ENCODE peak calls at places on chromosomes 5 and 9, in six cellular contexts. One of them, this sample, is unnamed.
A peak's percentile ranks its signal among the peaks of the same experiment; 100 is the strongest.

GRCh38 chr9:98867434-98868168 is 60.1 kb downstream of the GALNT12 start:
- DNase-seq in neuronal stem cell: no peak
- DNase-seq in H9: no peak
- DNase-seq in mesendoderm: peak; percentile 49
- DNase-seq in trophoblast cell: no peak
- DNase-seq in IMR-90: peak; percentile 92
- DNase-seq in this sample: peak; percentile 88

GRCh38 chr9:4048441-4048840 is 251.4 kb downstream of the GLIS3 start:
- DNase-seq in IMR-90: peak; percentile 64
- DNase-seq in neuronal stem cell: no peak
- DNase-seq in mesendoderm: peak; percentile 59
- DNase-seq in H9: no peak
- DNase-seq in trophoblast cell: no peak
- DNase-seq in this sample: peak; percentile 49

GRCh38 chr5:95080456-95080855 is 204.4 kb downstream of the MCTP1 start:
- DNase-seq in H9: no peak
- DNase-seq in trophoblast cell: no peak
- DNase-seq in mesendoderm: no peak
- DNase-seq in neuronal stem cell: no peak
- DNase-seq in IMR-90: no peak
- DNase-seq in this sample: peak; percentile 22

GRCh38 chr5:167634432-167634831 is 657.0 kb upstream of the WWC1 start:
- DNase-seq in neuronal stem cell: no peak
- DNase-seq in trophoblast cell: no peak
- DNase-seq in mesendoderm: no peak
- DNase-seq in H9: no peak
- DNase-seq in IMR-90: peak; percentile 74
- DNase-seq in this sample: peak; percentile 92

GRCh38 chr5:13354611-13355010 is 589.9 kb downstream of the DNAH5 start:
- DNase-seq in trophoblast cell: no peak
- DNase-seq in IMR-90: no peak
- DNase-seq in neuronal stem cell: no peak
- DNase-seq in H9: no peak
- DNase-seq in mesendoderm: no peak
- DNase-seq in this sample: no peak

GRCh38 chr5:124111886-124112285 is 599.9 kb downstream of the CSNK1G3 start:
- DNase-seq in neuronal stem cell: no peak
- DNase-seq in trophoblast cell: peak; percentile 79
- DNase-seq in IMR-90: peak; percentile 11
- DNase-seq in H9: no peak
- DNase-seq in mesendoderm: no peak
- DNase-seq in this sample: peak; percentile 10

GRCh38 chr9:108322326-108323098 is 533.3 kb downstream of the ACTL7B start:
- DNase-seq in H9: no peak
- DNase-seq in neuronal stem cell: no peak
- DNase-seq in trophoblast cell: no peak
- DNase-seq in IMR-90: no peak
- DNase-seq in mesendoderm: no peak
- DNase-seq in this sample: peak; percentile 6

GRCh38 chr5:36982146-36982545 is 105.6 kb downstream of the NIPBL start:
- DNase-seq in mesendoderm: no peak
- DNase-seq in neuronal stem cell: no peak
- DNase-seq in H9: no peak
- DNase-seq in IMR-90: peak; percentile 74
- DNase-seq in trophoblast cell: peak; percentile 6
- DNase-seq in this sample: no peak

GRCh38 chr9:128358861-128359260 is 12.3 kb upstream of the URM1 start:
- DNase-seq in trophoblast cell: no peak
- DNase-seq in mesendoderm: no peak
- DNase-seq in H9: no peak
- DNase-seq in neuronal stem cell: no peak
- DNase-seq in IMR-90: no peak
- DNase-seq in this sample: no peak

GRCh38 chr9:5230554-5230953 is 665 bp upstream of the INSL4 start:
- DNase-seq in mesendoderm: peak; percentile 1
- DNase-seq in neuronal stem cell: no peak
- DNase-seq in trophoblast cell: peak; percentile 64
- DNase-seq in IMR-90: no peak
- DNase-seq in H9: no peak
- DNase-seq in this sample: no peak

GRCh38 chr9:85417674-85418073 is 324.1 kb downstream of the AGTPBP1 start:
- DNase-seq in trophoblast cell: no peak
- DNase-seq in H9: no peak
- DNase-seq in mesendoderm: no peak
- DNase-seq in neuronal stem cell: no peak
- DNase-seq in IMR-90: no peak
- DNase-seq in this sample: no peak

GRCh38 chr9:1922026-1922425 is 93.1 kb upstream of the SMARCA2 start:
- DNase-seq in trophoblast cell: no peak
- DNase-seq in H9: peak; percentile 44
- DNase-seq in mesendoderm: peak; percentile 39
- DNase-seq in neuronal stem cell: no peak
- DNase-seq in IMR-90: no peak
- DNase-seq in this sample: no peak

GRCh38 chr5:39178171-39178570 is 41.2 kb downstream of the FYB1 start:
- DNase-seq in trophoblast cell: no peak
- DNase-seq in IMR-90: peak; percentile 65
- DNase-seq in neuronal stem cell: no peak
- DNase-seq in mesendoderm: no peak
- DNase-seq in H9: no peak
- DNase-seq in this sample: no peak

GRCh38 chr5:156715287-156715686 is 134.8 kb upstream of the PPP1R2B start:
- DNase-seq in mesendoderm: no peak
- DNase-seq in IMR-90: no peak
- DNase-seq in trophoblast cell: no peak
- DNase-seq in H9: no peak
- DNase-seq in neuronal stem cell: no peak
- DNase-seq in this sample: no peak

GRCh38 chr5:74141053-74141452 is 499.5 kb downstream of the ENC1 start:
- DNase-seq in H9: no peak
- DNase-seq in trophoblast cell: no peak
- DNase-seq in mesendoderm: no peak
- DNase-seq in IMR-90: peak; percentile 79
- DNase-seq in neuronal stem cell: no peak
- DNase-seq in this sample: no peak

GRCh38 chr5:6732634-6733410 is 19.6 kb downstream of the TENT4A start:
- DNase-seq in mesendoderm: no peak
- DNase-seq in trophoblast cell: no peak
- DNase-seq in H9: no peak
- DNase-seq in neuronal stem cell: no peak
- DNase-seq in IMR-90: peak; percentile 79
- DNase-seq in this sample: peak; percentile 80

GRCh38 chr5:142913728-142914338 is 143.7 kb downstream of the ARHGAP26 start:
- DNase-seq in mesendoderm: peak; percentile 57
- DNase-seq in trophoblast cell: peak; percentile 24
- DNase-seq in H9: no peak
- DNase-seq in IMR-90: no peak
- DNase-seq in neuronal stem cell: no peak
- DNase-seq in this sample: no peak

GRCh38 chr5:133831506-133832224 is 136.8 kb downstream of the C5orf15 start:
- DNase-seq in mesendoderm: peak; percentile 73
- DNase-seq in neuronal stem cell: no peak
- DNase-seq in IMR-90: peak; percentile 9
- DNase-seq in H9: no peak
- DNase-seq in trophoblast cell: no peak
- DNase-seq in this sample: peak; percentile 6

GRCh38 chr9:137298983-137299521 is 3.0 kb downstream of the NRARP start:
- DNase-seq in H9: peak; percentile 60
- DNase-seq in trophoblast cell: no peak
- DNase-seq in IMR-90: no peak
- DNase-seq in mesendoderm: no peak
- DNase-seq in neuronal stem cell: no peak
- DNase-seq in this sample: no peak

GRCh38 chr9:38417003-38417965 is 7.0 kb downstream of the IGFBPL1 start:
- DNase-seq in mesendoderm: peak; percentile 78
- DNase-seq in IMR-90: no peak
- DNase-seq in trophoblast cell: peak; percentile 40
- DNase-seq in neuronal stem cell: no peak
- DNase-seq in H9: peak; percentile 80
- DNase-seq in this sample: peak; percentile 13

GRCh38 chr5:137667341-137667740 is 68.5 kb downstream of the KLHL3 start:
- DNase-seq in IMR-90: peak; percentile 26
- DNase-seq in mesendoderm: no peak
- DNase-seq in trophoblast cell: no peak
- DNase-seq in H9: no peak
- DNase-seq in neuronal stem cell: no peak
- DNase-seq in this sample: no peak

GRCh38 chr9:83451308-83451707 is 86.9 kb downstream of the FRMD3 start:
- DNase-seq in IMR-90: no peak
- DNase-seq in H9: no peak
- DNase-seq in mesendoderm: peak; percentile 92
- DNase-seq in neuronal stem cell: no peak
- DNase-seq in trophoblast cell: peak; percentile 96
- DNase-seq in this sample: no peak

GRCh38 chr5:173056783-173057061 is 570 bp downstream of the CREBRF start:
- DNase-seq in trophoblast cell: no peak
- DNase-seq in H9: no peak
- DNase-seq in mesendoderm: no peak
- DNase-seq in IMR-90: no peak
- DNase-seq in neuronal stem cell: no peak
- DNase-seq in this sample: no peak

DNA sequence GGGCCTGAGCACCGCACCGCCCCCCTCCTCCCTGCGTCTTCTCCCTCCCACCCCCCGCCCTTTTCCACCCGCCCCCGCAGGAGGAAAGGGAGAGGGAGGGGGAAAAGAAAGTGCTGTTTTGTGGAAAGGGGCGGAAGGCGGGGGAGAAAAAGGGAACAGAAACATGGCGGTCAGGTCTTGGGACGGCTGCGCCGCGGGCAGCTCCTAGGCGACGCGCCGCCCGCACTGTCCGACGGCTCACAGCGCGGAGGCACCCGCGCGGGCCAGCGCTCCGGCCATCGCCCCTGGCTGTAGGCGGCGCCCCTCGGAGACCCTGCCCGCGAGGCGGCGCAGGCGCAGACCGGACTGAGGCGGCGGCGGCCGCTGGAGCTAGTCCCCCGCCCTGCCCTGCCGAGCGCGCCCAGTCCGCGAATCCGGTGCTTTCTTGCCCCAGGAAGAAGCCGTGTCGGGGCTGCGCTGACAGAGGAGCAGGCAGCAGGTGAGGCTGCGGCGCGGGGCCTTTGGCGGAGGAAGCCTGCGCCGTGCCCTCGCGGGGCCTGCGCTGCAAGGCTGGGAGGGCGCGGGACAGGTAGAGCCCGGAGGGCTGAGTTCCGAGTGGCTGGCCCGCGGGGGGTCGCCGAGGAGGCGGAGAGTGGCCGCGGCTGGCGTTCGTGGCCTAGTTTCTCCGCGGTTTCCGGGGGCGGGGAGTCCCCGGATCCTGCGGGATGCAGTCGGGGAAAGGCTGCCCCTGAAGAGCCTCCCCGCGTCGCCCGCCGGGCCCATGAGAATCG is at the start of gene DENND4C:
- DNase-seq in neuronal stem cell: peak; percentile 93
- DNase-seq in H9: peak; percentile 93
- DNase-seq in IMR-90: peak; percentile 78
- DNase-seq in trophoblast cell: peak; percentile 95
- DNase-seq in mesendoderm: peak; percentile 94
- DNase-seq in this sample: peak; percentile 86
- H3K4ac ChIP-seq in neuronal stem cell: peak within 1 kb of the TSS; percentile 66
- H3K4ac ChIP-seq in H9: no peak within 1 kb of the TSS
- H3K4ac ChIP-seq in IMR-90: peak within 1 kb of the TSS; percentile 78
- H3K4ac ChIP-seq in trophoblast cell: peak within 1 kb of the TSS; percentile 87
- H3K4ac ChIP-seq in mesendoderm: peak within 1 kb of the TSS; percentile 72
- H3K4ac ChIP-seq in this sample: peak within 1 kb of the TSS; percentile 88

GRCh38 chr5:109743041-109743531 is 53.4 kb downstream of the MAN2A1 start:
- DNase-seq in neuronal stem cell: no peak
- DNase-seq in mesendoderm: peak; percentile 86
- DNase-seq in trophoblast cell: no peak
- DNase-seq in IMR-90: no peak
- DNase-seq in H9: no peak
- DNase-seq in this sample: peak; percentile 39
- H3K4ac ChIP-seq in neuronal stem cell: no peak overlapping the region
- H3K4ac ChIP-seq in mesendoderm: peak overlapping the region; percentile 91
- H3K4ac ChIP-seq in trophoblast cell: no peak overlapping the region
- H3K4ac ChIP-seq in IMR-90: peak overlapping the region; percentile 94
- H3K4ac ChIP-seq in H9: no peak overlapping the region
- H3K4ac ChIP-seq in this sample: peak overlapping the region; percentile 44

DNA sequence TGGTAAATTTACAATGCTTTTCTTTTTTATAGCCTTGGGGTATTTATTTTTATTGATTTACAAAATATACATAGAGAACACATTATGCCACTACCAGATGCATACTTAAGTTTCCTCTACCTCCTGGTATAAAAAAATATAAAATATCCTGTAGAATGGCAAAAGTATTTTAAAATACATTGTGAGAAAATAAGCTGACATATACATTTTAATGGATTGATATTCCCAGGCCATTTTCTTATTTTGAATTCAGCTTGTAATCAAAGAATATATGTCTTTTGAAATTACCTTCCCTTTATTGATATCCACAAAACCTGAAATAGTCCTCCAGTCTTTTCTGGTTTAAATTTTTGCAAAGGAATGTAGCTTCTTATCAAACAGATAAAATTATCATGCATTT is 923.9 kb downstream of the CDH18 start:
- DNase-seq in mesendoderm: no peak
- DNase-seq in IMR-90: no peak
- DNase-seq in H9: no peak
- DNase-seq in neuronal stem cell: no peak
- DNase-seq in trophoblast cell: no peak
- DNase-seq in this sample: no peak
- H3K4ac ChIP-seq in mesendoderm: no peak overlapping the region
- H3K4ac ChIP-seq in IMR-90: no peak overlapping the region
- H3K4ac ChIP-seq in H9: no peak overlapping the region
- H3K4ac ChIP-seq in neuronal stem cell: no peak overlapping the region
- H3K4ac ChIP-seq in trophoblast cell: no peak overlapping the region
- H3K4ac ChIP-seq in this sample: no peak overlapping the region

GRCh38 chr9:89536145-89536574 is 38.2 kb upstream of the SEMA4D start:
- DNase-seq in trophoblast cell: no peak
- DNase-seq in mesendoderm: no peak
- DNase-seq in IMR-90: no peak
- DNase-seq in neuronal stem cell: no peak
- DNase-seq in H9: no peak
- DNase-seq in this sample: no peak

GRCh38 chr9:89534464-89534863 is 36.6 kb upstream of the SEMA4D start:
- DNase-seq in IMR-90: no peak
- DNase-seq in neuronal stem cell: no peak
- DNase-seq in trophoblast cell: no peak
- DNase-seq in H9: no peak
- DNase-seq in mesendoderm: no peak
- DNase-seq in this sample: no peak

GRCh38 chr9:89533396-89534187 is 35.7 kb upstream of the SEMA4D start:
- DNase-seq in H9: no peak
- DNase-seq in trophoblast cell: peak; percentile 25
- DNase-seq in neuronal stem cell: no peak
- DNase-seq in mesendoderm: peak; percentile 24
- DNase-seq in IMR-90: no peak
- DNase-seq in this sample: no peak

GRCh38 chr9:89535461-89535860 is 37.5 kb upstream of the SEMA4D start:
- DNase-seq in H9: no peak
- DNase-seq in IMR-90: no peak
- DNase-seq in mesendoderm: no peak
- DNase-seq in trophoblast cell: no peak
- DNase-seq in neuronal stem cell: no peak
- DNase-seq in this sample: no peak

DNA sequence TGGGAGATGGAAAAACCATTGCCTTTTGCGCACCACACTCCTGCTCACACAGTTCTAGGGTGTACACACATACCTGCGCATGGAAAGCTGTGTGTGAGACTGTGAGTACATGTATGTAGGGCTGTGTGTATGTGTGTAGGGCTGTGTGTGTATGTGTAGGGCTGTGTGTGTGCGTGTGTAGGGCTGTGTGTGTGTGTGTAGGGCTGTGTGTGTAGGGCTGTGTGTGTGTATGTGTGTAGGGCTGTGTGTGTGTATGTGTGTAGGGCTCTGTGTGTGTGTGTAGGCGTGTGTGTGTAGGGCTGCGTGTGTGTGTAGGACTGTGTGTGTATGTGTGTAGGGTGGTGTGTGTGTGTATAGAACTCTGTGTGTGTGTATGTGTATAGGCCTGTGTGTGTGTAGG is 37.0 kb upstream of the SEMA4D start:
- DNase-seq in neuronal stem cell: no peak
- DNase-seq in H9: no peak
- DNase-seq in IMR-90: no peak
- DNase-seq in trophoblast cell: no peak
- DNase-seq in mesendoderm: no peak
- DNase-seq in this sample: no peak
- H3K4ac ChIP-seq in neuronal stem cell: no peak overlapping the region
- H3K4ac ChIP-seq in H9: no peak overlapping the region
- H3K4ac ChIP-seq in IMR-90: no peak overlapping the region
- H3K4ac ChIP-seq in trophoblast cell: no peak overlapping the region
- H3K4ac ChIP-seq in mesendoderm: no peak overlapping the region
- H3K4ac ChIP-seq in this sample: no peak overlapping the region